ENCODE peak calls at places on chromosome 13, in four cellular contexts. U is K562, P is HepG2, X is GM12878. H is an unnamed sample.

GRCh38 chr13:90217275-90217674 is 1130.2 kb upstream of the MIR17HG start:
- DNase-seq in P (no peak), U (no peak), X (no peak), H (no peak)

GRCh38 chr13:47241446-47241845 is 344.6 kb upstream of the HTR2A start:
- DNase-seq in P (no peak), X (no peak), U (peak), H (no peak)

GRCh38 chr13:102901615-102902305 is 55.9 kb downstream of the ERCC5 start:
- DNase-seq in U (no peak), X (no peak), P (no peak), H (no peak)

GRCh38 chr13:109779876-109780516 is 6.4 kb downstream of the IRS2 start:
- DNase-seq in P (no peak), X (no peak), U (no peak), H (no peak)

GRCh38 chr13:113393572-113394503 is 29.9 kb upstream of the GRTP1 start:
- DNase-seq in X (peak), P (peak), U (peak), H (peak)

GRCh38 chr13:99258946-99259345 is 767 bp upstream of the GPR18 start:
- DNase-seq in P (no peak), U (no peak), X (no peak), H (no peak)

GRCh38 chr13:24891476-24892108 is 127.6 kb downstream of the RNF17 start:
- DNase-seq in U (no peak), P (no peak), X (no peak), H (no peak)

GRCh38 chr13:51557875-51558604 is 26.2 kb upstream of the WDFY2 start:
- DNase-seq in P (no peak), X (no peak), U (no peak), H (no peak)

GRCh38 chr13:112972867-112973576 is 4.0 kb downstream of the MCF2L start:
- DNase-seq in U (no peak), P (no peak), X (no peak), H (no peak)

GRCh38 chr13:91724591-91724990 is 326.2 kb downstream of the GPC5 start:
- DNase-seq in X (no peak), U (no peak), P (no peak), H (no peak)
- TF ChIP-seq MYC in X (no peak), U (no peak), P (no peak), H (no peak)

GRCh38 chr13:71789952-71790351 is 77.1 kb downstream of the DACH1 start:
- DNase-seq in P (no peak), X (no peak), U (no peak), H (peak)

GRCh38 chr13:71787461-71787860 is 79.5 kb downstream of the DACH1 start:
- DNase-seq in U (no peak), X (no peak), P (no peak), H (no peak)

GRCh38 chr13:71785361-71785760 is 81.6 kb downstream of the DACH1 start:
- DNase-seq in X (no peak), U (no peak), P (no peak), H (no peak)

GRCh38 chr13:71786815-71787214 is 80.2 kb downstream of the DACH1 start:
- DNase-seq in P (no peak), X (no peak), U (no peak), H (no peak)
- H2AFZ ChIP-seq in P (no peak), X (no peak), U (no peak), H (no peak)

DNA sequence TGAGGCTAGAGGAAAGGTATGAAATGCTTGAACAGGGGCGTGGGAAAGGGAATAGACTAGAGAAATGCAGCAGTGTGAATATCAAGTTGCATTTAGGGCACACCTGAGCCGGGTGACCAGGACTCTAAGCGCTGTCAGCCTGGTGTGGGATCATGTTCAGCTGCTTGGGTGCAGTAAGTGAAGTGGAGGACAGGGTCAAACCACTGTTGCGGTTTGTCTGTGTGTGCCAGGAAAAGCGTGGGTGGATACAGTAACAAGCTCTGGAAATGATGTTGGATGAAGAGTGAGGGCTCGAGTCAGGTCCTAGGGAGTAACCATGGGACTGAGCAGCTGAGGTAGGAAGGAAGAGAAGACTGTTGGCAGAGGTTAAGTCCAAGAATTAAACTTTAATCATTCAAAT is 15.8 kb downstream of the DGKH start:
- DNase-seq in X (no peak), U (no peak), P (no peak), H (peak)
- H3K4me2 ChIP-seq in X (no peak), U (no peak), P (no peak), H (no peak)

DNA sequence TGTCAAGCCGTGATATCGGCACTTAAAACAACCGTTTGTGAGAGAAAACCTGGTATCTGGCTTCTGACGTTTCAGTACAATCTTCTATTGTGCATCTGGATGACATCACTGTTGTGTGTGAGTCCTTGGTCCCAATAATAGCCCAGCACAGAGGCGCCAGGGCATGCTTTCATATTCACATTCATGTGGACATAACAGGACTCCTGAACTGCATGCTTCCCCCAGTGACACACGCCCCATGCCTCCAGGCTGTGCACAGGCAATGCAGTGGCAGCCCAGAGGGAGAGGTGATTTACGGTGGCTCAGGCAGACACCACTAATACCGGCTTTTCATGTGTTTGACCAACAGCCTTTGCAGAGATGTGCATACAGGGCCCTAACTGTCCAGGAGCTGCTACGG is 58.1 kb downstream of the MRPL57 start:
- DNase-seq in U (no peak), P (peak), X (no peak), H (no peak)
- TF ChIP-seq MYC in U (no peak), P (no peak), X (no peak), H (no peak)

GRCh38 chr13:45918597-45918996 is 67.0 kb upstream of the SIAH3 start:
- DNase-seq in P (no peak), U (no peak), X (no peak), H (no peak)
- H2AFZ ChIP-seq in P (no peak), U (no peak), X (no peak), H (no peak)

GRCh38 chr13:93861818-93862217 is 617.7 kb downstream of the DCT start:
- DNase-seq in P (no peak), X (no peak), U (no peak), H (no peak)
- H3K4me2 ChIP-seq in P (no peak), X (no peak), U (no peak), H (no peak)

DNA sequence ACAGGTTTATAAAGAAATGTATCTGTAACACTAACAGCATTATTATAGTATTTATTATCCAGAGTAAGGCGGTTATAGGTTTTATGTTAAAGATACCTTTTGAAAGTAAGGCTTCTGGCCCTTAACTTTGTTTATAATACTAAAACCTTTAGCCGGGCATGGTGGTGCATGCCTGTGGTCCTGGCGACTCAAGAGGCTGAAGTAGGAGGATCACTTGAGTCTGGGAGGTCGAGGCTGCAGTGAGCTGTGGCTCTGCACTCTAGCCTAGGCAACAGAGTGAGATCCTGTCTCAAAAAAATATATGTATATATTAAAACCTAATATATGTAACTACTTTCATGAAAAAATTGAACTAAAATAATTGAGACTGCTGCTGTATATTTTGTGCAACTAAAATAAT is 98.7 kb upstream of the KLF5 start:
- DNase-seq in X (no peak), P (no peak), U (no peak), H (no peak)
- TF ChIP-seq MYC in X (no peak), P (no peak), U (no peak), H (no peak)

H was measured in endothelial cell of umbilical vein.